ENCODE peak calls at places on chromosomes 16 and 17, in four cellular contexts. D is pancreas, B is gastrocnemius medialis, L is cardiac muscle cell. A is an unnamed sample.

GRCh38 chr17:73311781-73312641 is at the start of gene CDC42EP4:
- DNase-seq in B (peak; percentile 92), L (peak; percentile 96), D (peak; percentile 97), A (peak; percentile 96)

GRCh38 chr17:81980752-81981239 is 3.4 kb downstream of the ASPSCR1 start:
- DNase-seq in B (no peak), D (no peak), L (no peak), A (no peak)

GRCh38 chr16:67685388-67686112 is 18.9 kb downstream of the C16orf86 start:
- DNase-seq in D (no peak), L (no peak), B (no peak), A (no peak)

GRCh38 chr16:30534368-30535105 is at the start of gene ZNF747:
- DNase-seq in B (peak; percentile 95), L (peak; percentile 91), D (peak; percentile 94), A (peak; percentile 94)

GRCh38 chr16:64718481-64718880 is 403.4 kb downstream of the CDH11 start:
- DNase-seq in L (no peak), D (no peak), B (no peak), A (no peak)

GRCh38 chr17:38702166-38702899 is 2.7 kb upstream of the MLLT6 start:
- DNase-seq in D (peak; percentile 85), B (peak; percentile 82), L (peak; percentile 91), A (peak; percentile 92)

GRCh38 chr17:9020096-9020823 is 1.1 kb upstream of the NTN1 start:
- DNase-seq in B (no peak), D (no peak), L (no peak), A (no peak)

GRCh38 chr16:3173892-3174617 is 13.9 kb upstream of the OR1F1 start:
- DNase-seq in B (no peak), L (peak; percentile 35), D (no peak), A (no peak)

GRCh38 chr16:89658221-89658879 is 714 bp downstream of the SPATA33 start:
- DNase-seq in D (no peak), L (peak; percentile 48), B (no peak), A (no peak)

GRCh38 chr17:77344038-77344437 is 203.3 kb downstream of the SEC14L1 start:
- DNase-seq in B (no peak), D (no peak), L (no peak), A (no peak)

GRCh38 chr16:4366016-4366415 is 5.6 kb upstream of the VASN start:
- DNase-seq in L (no peak), D (no peak), B (no peak), A (no peak)

GRCh38 chr16:27841911-27842310 is 221.6 kb downstream of the GSG1L start:
- DNase-seq in D (no peak), L (no peak), B (no peak), A (no peak)

GRCh38 chr17:69326302-69327059 is 452 bp downstream of the ABCA5 start:
- DNase-seq in D (no peak), L (peak; percentile 21), B (no peak), A (no peak)

GRCh38 chr16:117381-118365 is 20.8 kb downstream of the NPRL3 start:
- DNase-seq in L (peak; percentile 85), D (peak; percentile 77), B (no peak), A (peak; percentile 45)

GRCh38 chr17:79597040-79597439 is 13.8 kb downstream of the RBFOX3 start:
- DNase-seq in L (no peak), B (no peak), D (no peak), A (no peak)

GRCh38 chr16:67481561-67482259 is 753 bp upstream of the ATP6V0D1 start:
- DNase-seq in L (no peak), B (no peak), D (no peak), A (peak; percentile 48)

GRCh38 chr16:58488531-58488930 is 11.4 kb upstream of the NDRG4 start:
- DNase-seq in D (no peak), B (no peak), L (no peak), A (no peak)

GRCh38 chr17:9026741-9027140 is 5.4 kb downstream of the NTN1 start:
- DNase-seq in B (no peak), L (no peak), D (no peak), A (no peak)

GRCh38 chr17:28173801-28174200 is 131.3 kb downstream of the NLK start:
- DNase-seq in B (no peak), L (peak; percentile 55), D (no peak), A (no peak)

GRCh38 chr16:15782573-15783365 is 74.1 kb downstream of the MYH11 start:
- DNase-seq in B (no peak), L (peak; percentile 20), D (no peak), A (no peak)

GRCh38 chr17:10879110-10879509 is 41.2 kb upstream of the PIRT start:
- DNase-seq in D (peak; percentile 12), L (peak; percentile 61), B (no peak), A (peak; percentile 19)

GRCh38 chr17:66775262-66775661 is 59.7 kb upstream of the CACNG5 start:
- DNase-seq in L (no peak), B (no peak), D (no peak), A (no peak)

GRCh38 chr17:14061666-14062560 is 7.4 kb upstream of the COX10 start:
- DNase-seq in D (no peak), L (no peak), B (peak; percentile 12), A (no peak)

GRCh38 chr17:1045456-1045855 is 48.5 kb downstream of the TIMM22 start:
- DNase-seq in D (no peak), B (no peak), L (no peak), A (no peak)

GRCh38 chr17:45247429-45248131 is 14.3 kb downstream of the SPATA32 start:
- DNase-seq in L (peak; percentile 94), D (peak; percentile 95), B (peak; percentile 43), A (peak; percentile 87)

GRCh38 chr16:50467943-50468748 is 80.0 kb upstream of the NKD1 start:
- DNase-seq in B (no peak), L (peak; percentile 47), D (no peak), A (no peak)

GRCh38 chr17:31444026-31444425 is 52.6 kb downstream of the RAB11FIP4 start:
- DNase-seq in L (no peak), B (no peak), D (no peak), A (no peak)

GRCh38 chr16:23729503-23730424 is 16.7 kb upstream of the ERN2 start:
- DNase-seq in D (no peak), L (no peak), B (no peak), A (no peak)

GRCh38 chr16:17345043-17345442 is 125.7 kb downstream of the XYLT1 start:
- DNase-seq in B (peak; percentile 39), L (no peak), D (no peak), A (peak; percentile 46)

GRCh38 chr17:17664073-17664470 is 17.2 kb upstream of the RAI1 start:
- DNase-seq in D (no peak), B (no peak), L (no peak), A (no peak)

GRCh38 chr17:17659340-17659739 is 21.9 kb upstream of the RAI1 start:
- DNase-seq in B (no peak), D (no peak), L (no peak), A (no peak)

GRCh38 chr17:17661134-17661533 is 20.1 kb upstream of the RAI1 start:
- DNase-seq in D (peak; percentile 64), B (no peak), L (no peak), A (no peak)

GRCh38 chr17:17663160-17664072 is 17.8 kb upstream of the RAI1 start:
- DNase-seq in B (no peak), L (peak; percentile 84), D (no peak), A (peak; percentile 29)

GRCh38 chr17:17661834-17662233 is 19.4 kb upstream of the RAI1 start:
- DNase-seq in D (no peak), L (peak; percentile 31), B (no peak), A (no peak)
- TF ChIP-seq CTCF in D (no peak), L (no peak), B (no peak), A (no peak)

DNA sequence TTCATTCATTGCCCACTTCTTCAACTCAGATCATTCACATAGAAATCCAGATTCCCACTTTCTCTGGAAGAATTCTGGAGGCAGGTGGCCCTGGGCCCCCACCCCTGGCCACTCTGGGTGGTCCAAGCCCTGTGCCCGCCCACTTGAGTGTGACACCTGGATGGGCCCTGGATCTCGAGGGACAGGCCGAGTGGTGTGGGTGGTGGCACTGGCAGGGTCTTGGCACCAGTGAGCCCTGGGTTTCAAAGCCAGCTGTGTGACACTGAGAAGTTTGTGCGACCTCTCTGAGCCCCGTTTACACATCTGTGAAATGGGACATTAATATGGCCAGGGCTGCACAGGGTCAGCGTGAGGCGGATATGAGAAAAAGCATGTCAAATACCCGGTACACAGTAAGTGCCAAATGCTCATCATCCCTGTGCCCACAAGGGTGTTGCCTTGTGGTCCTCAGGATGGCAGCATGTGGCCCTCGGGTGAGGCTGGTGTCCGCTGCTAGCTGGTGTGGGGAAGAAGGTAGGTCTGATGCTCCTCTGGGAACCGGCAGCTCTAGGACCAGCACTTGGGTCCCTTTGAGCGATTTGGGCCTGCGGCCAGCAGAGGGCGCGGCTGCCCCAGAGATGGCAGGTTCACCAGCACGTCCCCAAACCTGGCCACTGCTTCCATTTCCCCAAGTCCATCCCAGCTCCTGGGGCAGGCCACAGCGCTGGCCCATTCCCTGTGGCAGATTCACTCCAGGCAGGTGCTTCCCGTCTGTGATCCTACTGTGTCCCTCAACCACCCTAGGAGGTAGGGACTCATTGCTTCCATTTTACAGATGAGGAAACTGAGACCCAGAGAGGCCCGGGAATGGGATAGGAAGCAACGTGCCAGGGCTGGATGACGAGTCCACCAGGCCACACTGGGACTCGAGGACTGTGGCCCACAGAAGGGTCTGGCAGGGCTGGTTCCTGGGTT is 3.6 kb downstream of the OSGIN1 start:
- DNase-seq in B (peak; percentile 55), D (peak; percentile 80), L (peak; percentile 85), A (peak; percentile 84)
- H3K4me1 ChIP-seq in B (peaks cover 61% of the 10 kb centered on the region), D (peaks cover 4% of the 10 kb centered on the region), L (peaks cover 7% of the 10 kb centered on the region), A (peaks cover 67% of the 10 kb centered on the region)

DNA sequence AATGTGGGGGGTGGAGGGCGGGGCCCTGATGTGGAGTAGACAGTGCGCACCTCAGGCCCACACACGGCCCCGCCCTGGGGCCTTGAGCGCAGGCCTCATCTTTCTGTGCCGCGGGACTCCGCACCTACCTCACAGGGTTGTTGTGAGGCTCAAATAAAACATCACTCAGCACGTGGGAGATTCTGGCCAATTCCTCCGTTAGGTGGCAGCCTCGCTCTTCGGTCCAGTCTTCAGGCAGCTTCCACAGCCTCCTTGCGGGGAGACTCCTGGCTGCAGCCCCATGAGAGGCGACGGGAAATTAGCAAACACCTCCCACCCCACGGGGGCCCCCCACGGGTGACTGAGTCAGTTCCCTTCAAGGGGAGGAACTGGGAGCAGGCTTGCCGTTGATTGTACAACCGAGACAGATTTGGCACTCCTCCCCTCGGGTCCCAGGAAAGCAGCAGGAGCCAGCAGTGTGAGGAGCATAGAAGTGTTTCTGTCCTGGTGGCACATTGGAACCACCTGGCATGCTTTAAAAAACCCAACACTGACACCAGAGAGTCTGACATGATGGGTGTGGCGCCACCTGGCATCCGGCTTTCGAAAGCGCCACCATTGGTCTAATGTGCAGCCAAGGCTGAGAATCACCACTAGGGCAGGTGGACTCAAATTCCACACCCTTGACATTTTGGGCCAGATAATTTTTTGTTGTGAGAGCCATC is 7.6 kb downstream of the MRM1 start:
- DNase-seq in L (peak; percentile 63), D (no peak), B (no peak), A (peak; percentile 27)
- TF ChIP-seq CTCF in L (peak; percentile 63), D (no peak), B (peak; percentile 16), A (peak; percentile 51)

DNA sequence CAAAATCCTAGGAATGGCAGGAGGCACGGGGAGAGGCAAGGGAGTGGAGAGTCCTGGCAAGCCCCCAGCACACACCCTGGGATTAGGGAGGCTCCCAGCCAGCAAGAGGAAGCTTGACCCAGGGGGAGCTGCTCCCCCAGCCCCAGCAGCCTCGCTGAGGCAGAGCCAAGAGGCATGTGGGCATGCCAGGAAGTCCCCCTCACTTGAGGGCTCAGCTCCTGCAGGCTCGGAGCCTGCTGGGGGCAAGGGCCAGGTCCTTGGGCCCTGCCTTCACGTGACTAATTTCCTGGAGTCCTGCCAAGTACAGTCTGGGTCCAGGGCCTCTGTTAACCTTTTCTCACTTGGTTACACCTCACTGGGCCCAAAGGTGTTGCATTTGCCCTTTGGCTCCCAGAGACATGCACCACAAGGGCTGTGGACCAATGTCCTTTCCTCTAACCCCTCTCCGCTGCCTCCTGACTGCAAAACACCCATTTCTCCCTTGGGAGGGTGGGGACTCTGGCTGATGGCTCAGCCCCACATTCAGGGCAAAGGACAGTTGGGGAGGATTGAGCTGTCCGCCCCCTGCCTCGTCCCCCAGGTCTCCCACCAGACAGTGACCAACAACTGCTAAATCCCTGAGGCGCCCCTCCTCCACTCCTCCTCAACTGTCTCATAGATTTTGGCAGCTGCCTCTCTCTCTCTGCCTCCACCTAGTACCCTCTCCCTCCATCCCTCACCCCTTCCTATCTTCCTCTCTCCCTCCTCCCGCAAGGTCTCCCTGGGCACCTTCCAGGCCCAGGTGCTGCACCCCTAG is 4.4 kb upstream of the SLC47A2 start:
- DNase-seq in B (no peak), L (peak; percentile 51), D (no peak), A (no peak)
- H3K4me1 ChIP-seq in B (peaks cover 19% of the 10 kb centered on the region), L (peaks cover 18% of the 10 kb centered on the region), D (no peaks in the 10 kb centered on the region), A (peaks cover 26% of the 10 kb centered on the region)

A was measured in left ventricle myocardium inferior.